ENCODE peak calls at places on chromosomes 11 and 22, in six cellular contexts. Q, R, F, H, O and L are unnamed samples.

GRCh38 chr11:31509017-31509411 is 408 bp downstream of the IMMP1L start:
- DNase-seq in Q (peak), R (no peak), F (no peak), H (peak), O (no peak), L (peak)

GRCh38 chr22:41998361-41999261 is at the start of gene WBP2NL:
- DNase-seq in Q (peak), R (peak), F (peak), H (peak), O (peak), L (no peak)

GRCh38 chr11:119195680-119196079 is 10.4 kb downstream of the NHERF4 start:
- DNase-seq in Q (peak), R (peak), F (peak), H (no peak), O (peak), L (peak)

GRCh38 chr11:65419773-65420481 is 2.7 kb upstream of the NEAT1 start:
- DNase-seq in Q (peak), R (peak), F (peak), H (peak), O (peak), L (peak)

GRCh38 chr11:235180-235997 is 753 bp downstream of the SIRT3 start:
- DNase-seq in Q (no peak), R (no peak), F (peak), H (peak), O (peak), L (no peak)

GRCh38 chr11:61912530-61912898 is 4.9 kb downstream of the RAB3IL1 start:
- DNase-seq in Q (no peak), R (no peak), F (no peak), H (no peak), O (no peak), L (no peak)

GRCh38 chr11:117144477-117145392 is 648 bp downstream of the PAFAH1B2 start:
- DNase-seq in Q (peak), R (peak), F (peak), H (peak), O (peak), L (peak)

GRCh38 chr11:60252709-60253108 is 9.8 kb upstream of the MS4A4E start:
- DNase-seq in Q (no peak), R (no peak), F (peak), H (no peak), O (no peak), L (no peak)

GRCh38 chr11:85595285-85595884 is 31.8 kb downstream of the DLG2 start:
- DNase-seq in Q (peak), R (no peak), F (peak), H (no peak), O (peak), L (peak)

GRCh38 chr22:44181033-44181911 is 547 bp downstream of the PARVG start:
- DNase-seq in Q (peak), R (peak), F (peak), H (peak), O (peak), L (no peak)

GRCh38 chr11:87224486-87224885 is 186.8 kb downstream of the TMEM135 start:
- DNase-seq in Q (no peak), R (no peak), F (no peak), H (no peak), O (no peak), L (no peak)

GRCh38 chr11:5489571-5490357 is 1.3 kb downstream of the OR52D1 start:
- DNase-seq in Q (no peak), R (no peak), F (no peak), H (no peak), O (no peak), L (no peak)

GRCh38 chr11:1921576-1922141 is 2.2 kb downstream of the TNNT3 start:
- DNase-seq in Q (no peak), R (no peak), F (peak), H (no peak), O (peak), L (peak)

GRCh38 chr11:103649401-103649895 is 387.0 kb upstream of the DDI1 start:
- DNase-seq in Q (no peak), R (no peak), F (no peak), H (no peak), O (no peak), L (no peak)

GRCh38 chr11:10288316-10288715 is 5.7 kb downstream of the SBF2 start:
- DNase-seq in Q (no peak), R (no peak), F (no peak), H (no peak), O (no peak), L (no peak)

GRCh38 chr11:8652140-8652539 is 30.3 kb downstream of the TRIM66 start:
- DNase-seq in Q (peak), R (no peak), F (peak), H (no peak), O (peak), L (no peak)

GRCh38 chr11:118649941-118650340 is 29.5 kb downstream of the TREH start:
- DNase-seq in Q (no peak), R (no peak), F (no peak), H (no peak), O (no peak), L (no peak)

GRCh38 chr11:57978686-57979531 is 44.8 kb upstream of the OR9Q1 start:
- DNase-seq in Q (no peak), R (no peak), F (no peak), H (no peak), O (peak), L (no peak)

GRCh38 chr11:68437927-68438657 is 22.5 kb upstream of the PPP6R3 start:
- DNase-seq in Q (no peak), R (no peak), F (no peak), H (no peak), O (no peak), L (no peak)

GRCh38 chr22:24810043-24810749 is 4.2 kb downstream of the SGSM1 start:
- DNase-seq in Q (no peak), R (no peak), F (peak), H (no peak), O (no peak), L (peak)

GRCh38 chr11:45204761-45205160 is 58.3 kb downstream of the PRDM11 start:
- DNase-seq in Q (no peak), R (no peak), F (no peak), H (no peak), O (no peak), L (peak)

GRCh38 chr11:133810766-133811165 is 34.5 kb downstream of the SPATA19 start:
- DNase-seq in Q (no peak), R (no peak), F (no peak), H (no peak), O (no peak), L (no peak)

GRCh38 chr11:66268953-66269906 is 791 bp downstream of the RAB1B start:
- DNase-seq in Q (peak), R (no peak), F (peak), H (peak), O (peak), L (peak)

GRCh38 chr11:65421204-65422103 is 1.1 kb upstream of the NEAT1 start:
- DNase-seq in Q (peak), R (peak), F (peak), H (peak), O (peak), L (peak)

GRCh38 chr22:39545310-39546063 is 12.9 kb upstream of the RPS19BP1 start:
- DNase-seq in Q (no peak), R (peak), F (peak), H (peak), O (no peak), L (peak)

GRCh38 chr11:120784566-120785251 is 239.2 kb upstream of the TBCEL start:
- DNase-seq in Q (no peak), R (no peak), F (no peak), H (no peak), O (no peak), L (no peak)